ENCODE peak calls at places on chromosome 10, in eight cellular contexts. F is activated CD4-positive, alpha-beta T cell treated with anti-CD3 and anti-CD28 coated beads, Interleukin-2, amount 50 U/mL, for 24 hours; Z is CD4-positive, alpha-beta T cell; G is NCI-H1105; Q is GM13976; O is left lung; A is esophagus squamous epithelium; P is neuronal stem cell. Y is an unnamed sample.

GRCh38 chr10:131640045-131640644 is 260.7 kb upstream of the PPP2R2D start:
- DNase-seq in F (no peak), Z (no peak), G (no peak), Q (no peak), O (no peak), A (no peak), P (no peak), Y (no peak)

GRCh38 chr10:69629897-69630650 is at the start of gene FAM241B:
- DNase-seq in F (peak), Z (peak), G (peak), Q (peak), O (peak), A (no peak), P (peak), Y (no peak)

GRCh38 chr10:62817120-62817762 is 1.1 kb upstream of the EGR2 start:
- DNase-seq in F (no peak), Z (no peak), G (no peak), Q (peak), O (peak), A (peak), P (peak), Y (no peak)

GRCh38 chr10:116882631-116883030 is 33.3 kb downstream of the ENO4 start:
- DNase-seq in F (no peak), Z (no peak), G (no peak), Q (no peak), O (no peak), A (no peak), P (no peak), Y (no peak)

GRCh38 chr10:74977913-74978847 is 133.3 kb upstream of the SAMD8 start:
- DNase-seq in F (peak), Z (no peak), G (no peak), Q (peak), O (no peak), A (no peak), P (no peak), Y (no peak)

GRCh38 chr10:27391916-27392315 is 112.2 kb upstream of the RAB18 start:
- DNase-seq in F (no peak), Z (no peak), G (no peak), Q (no peak), O (no peak), A (no peak), P (no peak), Y (no peak)

GRCh38 chr10:129765664-129766550 is 198.2 kb downstream of the EBF3 start:
- DNase-seq in F (no peak), Z (no peak), G (no peak), Q (no peak), O (peak), A (no peak), P (no peak), Y (no peak)

GRCh38 chr10:119620241-119620753 is 23.5 kb upstream of the TIAL1 start:
- DNase-seq in F (no peak), Z (no peak), G (no peak), Q (no peak), O (no peak), A (no peak), P (no peak), Y (no peak)

GRCh38 chr10:102133373-102134195 is 744 bp downstream of the PPRC1 start:
- DNase-seq in F (peak), Z (no peak), G (peak), Q (peak), O (peak), A (no peak), P (peak), Y (peak)

GRCh38 chr10:131129544-131129943 is 182.0 kb downstream of the TCERG1L start:
- DNase-seq in F (no peak), Z (no peak), G (no peak), Q (no peak), O (no peak), A (no peak), P (no peak), Y (no peak)

GRCh38 chr10:128086003-128086863 is 40.0 kb downstream of the MKI67 start:
- DNase-seq in F (no peak), Z (no peak), G (no peak), Q (no peak), O (no peak), A (no peak), P (no peak), Y (peak)

GRCh38 chr10:112663181-112663879 is 216.3 kb downstream of the VTI1A start:
- DNase-seq in F (no peak), Z (no peak), G (no peak), Q (no peak), O (no peak), A (no peak), P (no peak), Y (no peak)

GRCh38 chr10:73628405-73628804 is 12.9 kb downstream of the MYOZ1 start:
- DNase-seq in F (no peak), Z (no peak), G (no peak), Q (no peak), O (no peak), A (no peak), P (no peak), Y (no peak)

GRCh38 chr10:31000071-31000787 is 31.4 kb downstream of the ZNF438 start:
- DNase-seq in F (no peak), Z (no peak), G (no peak), Q (no peak), O (no peak), A (no peak), P (no peak), Y (no peak)

GRCh38 chr10:114256822-114257221 is 17.8 kb downstream of the VWA2 start:
- DNase-seq in F (no peak), Z (no peak), G (no peak), Q (no peak), O (no peak), A (no peak), P (no peak), Y (no peak)

GRCh38 chr10:100615911-100616310 is 80.2 kb downstream of the HIF1AN start:
- DNase-seq in F (no peak), Z (no peak), G (no peak), Q (no peak), O (no peak), A (no peak), P (no peak), Y (no peak)

GRCh38 chr10:128178319-128178937 is 52.2 kb upstream of the MKI67 start:
- DNase-seq in F (peak), Z (peak), G (no peak), Q (peak), O (no peak), A (no peak), P (peak), Y (no peak)

GRCh38 chr10:21624951-21625350 is 90.9 kb downstream of the MLLT10 start:
- DNase-seq in F (no peak), Z (no peak), G (no peak), Q (no peak), O (no peak), A (no peak), P (no peak), Y (no peak)

GRCh38 chr10:130576427-130576826 is 440.2 kb downstream of the GLRX3 start:
- DNase-seq in F (no peak), Z (no peak), G (no peak), Q (no peak), O (no peak), A (no peak), P (no peak), Y (no peak)

GRCh38 chr10:84267503-84268126 is 22.8 kb downstream of the RGR start:
- DNase-seq in F (peak), Z (peak), G (no peak), Q (peak), O (no peak), A (no peak), P (peak), Y (no peak)